ENCODE peak calls at places on chromosomes 2 and 18, in five cellular contexts. D, L, A, E and T are unnamed samples.

GRCh38 chr2:234954551-234954992 is 2.8 kb downstream of the SH3BP4 start:
- DNase-seq in D (no peak), L (no peak), A (no peak), E (no peak), T (no peak)

GRCh38 chr18:9428862-9429661 is 46.3 kb upstream of the RALBP1 start:
- DNase-seq in D (no peak), L (no peak), A (no peak), E (no peak), T (no peak)

GRCh38 chr2:7209776-7210555 is 292.8 kb downstream of the RNF144A start:
- DNase-seq in D (no peak), L (no peak), A (peak; percentile 15), E (no peak), T (no peak)

GRCh38 chr2:128511731-128512663 is 193.3 kb upstream of the HS6ST1 start:
- DNase-seq in D (no peak), L (no peak), A (no peak), E (no peak), T (no peak)

GRCh38 chr18:48733854-48734253 is 195.0 kb downstream of the CTIF start:
- DNase-seq in D (no peak), L (no peak), A (no peak), E (no peak), T (no peak)

GRCh38 chr2:44532031-44532430 is 170.3 kb downstream of the CAMKMT start:
- DNase-seq in D (no peak), L (no peak), A (no peak), E (no peak), T (no peak)

GRCh38 chr2:220703279-220703678 is 868.8 kb downstream of the EPHA4 start:
- DNase-seq in D (no peak), L (no peak), A (no peak), E (no peak), T (no peak)

GRCh38 chr2:121599963-121600651 is 49.2 kb downstream of the CLASP1 start:
- DNase-seq in D (no peak), L (no peak), A (no peak), E (no peak), T (no peak)

GRCh38 chr2:196983934-196984333 is 57.4 kb upstream of the PGAP1 start:
- DNase-seq in D (no peak), L (no peak), A (no peak), E (no peak), T (no peak)